ENCODE peak calls at places on chromosomes 4 and X, in four cellular contexts. O is mammary epithelial cell, Q is AG10803, N is colonic mucosa. J is an unnamed sample.

GRCh38 chr4:87366763-87367162 is 24.2 kb downstream of the HSD17B11 start:
- DNase-seq in O (no peak), N (no peak), Q (no peak), J (no peak)

GRCh38 chr4:6460876-6461275 is 11.5 kb downstream of the PPP2R2C start:
- DNase-seq in O (no peak), N (no peak), Q (no peak), J (no peak)

GRCh38 chr4:3010998-3011397 is 47.6 kb downstream of the GRK4 start:
- DNase-seq in Q (peak; percentile 89), O (peak; percentile 55), N (no peak), J (peak; percentile 39)

GRCh38 chrX:103554687-103555417 is 30.5 kb upstream of the TCEAL4 start:
- DNase-seq in Q (peak; percentile 36), N (peak; percentile 40), O (no peak), J (no peak)

GRCh38 chr4:575281-576141 is 584 bp downstream of the TMEM271 start:
- DNase-seq in N (no peak), Q (peak; percentile 47), O (peak; percentile 56), J (peak; percentile 76)

GRCh38 chr4:7147661-7148310 is 44.6 kb upstream of the SORCS2 start:
- DNase-seq in Q (no peak), N (no peak), O (no peak), J (no peak)

GRCh38 chr4:22573198-22573597 is 57.3 kb upstream of the ADGRA3 start:
- DNase-seq in N (peak; percentile 34), O (peak; percentile 1), Q (no peak), J (peak; percentile 24)

GRCh38 chr4:54513231-54513630 is 144.5 kb upstream of the KIT start:
- DNase-seq in Q (peak; percentile 95), N (no peak), O (peak; percentile 84), J (peak; percentile 85)

GRCh38 chr4:57163530-57164459 is 53.6 kb upstream of the IGFBP7 start:
- DNase-seq in Q (peak; percentile 68), N (peak; percentile 78), O (peak; percentile 74), J (peak; percentile 87)

GRCh38 chr4:183171484-183172267 is 72.6 kb downstream of the WWC2 start:
- DNase-seq in N (no peak), Q (no peak), O (no peak), J (no peak)

GRCh38 chr4:78545275-78546246 is 6.0 kb upstream of the ANXA3 start:
- DNase-seq in Q (peak; percentile 18), N (no peak), O (peak; percentile 69), J (peak; percentile 57)

GRCh38 chr4:183026701-183027100 is 72.4 kb upstream of the WWC2 start:
- DNase-seq in O (no peak), Q (no peak), N (no peak), J (no peak)

GRCh38 chr4:87804871-87805270 is 5.5 kb downstream of the IBSP start:
- DNase-seq in O (no peak), Q (no peak), N (no peak), J (no peak)

GRCh38 chr4:41196633-41197332 is 17.6 kb downstream of the APBB2 start:
- DNase-seq in Q (peak; percentile 84), O (no peak), N (no peak), J (no peak)

GRCh38 chr4:77040265-77040664 is 35.5 kb downstream of the CCNI start:
- DNase-seq in O (peak; percentile 60), Q (peak; percentile 65), N (no peak), J (peak; percentile 36)

GRCh38 chr4:92566284-92566683 is 262.5 kb downstream of the GRID2 start:
- DNase-seq in O (no peak), Q (no peak), N (no peak), J (peak; percentile 2)

GRCh38 chr4:184345573-184345922 is 127.9 kb upstream of the ENPP6 start:
- DNase-seq in Q (no peak), N (peak; percentile 32), O (no peak), J (no peak)

GRCh38 chr4:101419324-101420135 is 72.2 kb upstream of the PPP3CA start:
- DNase-seq in O (no peak), N (peak; percentile 59), Q (peak; percentile 29), J (peak; percentile 86)

GRCh38 chr4:145307120-145307519 is 126.7 kb upstream of the OTUD4 start:
- DNase-seq in N (no peak), O (no peak), Q (no peak), J (no peak)

GRCh38 chr4:145308598-145308997 is 128.2 kb upstream of the OTUD4 start:
- DNase-seq in Q (peak; percentile 43), N (no peak), O (no peak), J (no peak)

GRCh38 chr4:145302725-145303124 is 122.3 kb upstream of the OTUD4 start:
- DNase-seq in N (no peak), Q (no peak), O (no peak), J (no peak)

DNA sequence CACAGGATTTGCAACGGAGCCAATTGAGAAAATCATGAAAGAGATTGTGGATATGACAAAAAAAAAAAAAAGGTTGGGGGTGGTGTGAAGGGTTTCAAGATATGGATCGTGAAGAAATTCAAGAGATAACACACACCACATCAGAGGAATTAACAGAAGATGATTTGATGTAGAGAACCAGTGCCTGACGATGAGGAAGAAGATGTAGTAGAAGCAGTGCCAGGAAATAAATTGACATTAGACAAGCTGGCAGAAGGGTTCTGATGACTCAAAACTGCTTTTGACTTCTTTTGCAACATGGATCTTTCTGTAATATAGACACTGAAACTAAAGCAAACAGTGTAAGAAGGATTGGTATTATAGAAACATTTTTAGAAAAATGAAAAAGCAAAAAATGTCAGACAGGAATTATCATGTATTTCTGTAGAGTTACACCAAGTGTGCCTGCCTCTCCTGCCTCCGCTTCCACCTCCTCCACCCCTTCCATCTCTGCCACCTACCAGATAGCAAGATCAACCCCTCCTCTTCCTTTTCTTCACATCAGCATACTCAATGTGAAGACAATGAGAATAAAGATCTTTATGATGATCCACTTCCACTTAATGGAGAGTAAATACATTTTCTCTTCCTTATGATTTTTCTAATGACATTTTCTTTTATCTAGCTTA is 127.5 kb upstream of the OTUD4 start:
- DNase-seq in O (no peak), N (no peak), Q (no peak), J (no peak)
- TF ChIP-seq CTCF in O (no peak), N (no peak), Q (no peak), J (no peak)

DNA sequence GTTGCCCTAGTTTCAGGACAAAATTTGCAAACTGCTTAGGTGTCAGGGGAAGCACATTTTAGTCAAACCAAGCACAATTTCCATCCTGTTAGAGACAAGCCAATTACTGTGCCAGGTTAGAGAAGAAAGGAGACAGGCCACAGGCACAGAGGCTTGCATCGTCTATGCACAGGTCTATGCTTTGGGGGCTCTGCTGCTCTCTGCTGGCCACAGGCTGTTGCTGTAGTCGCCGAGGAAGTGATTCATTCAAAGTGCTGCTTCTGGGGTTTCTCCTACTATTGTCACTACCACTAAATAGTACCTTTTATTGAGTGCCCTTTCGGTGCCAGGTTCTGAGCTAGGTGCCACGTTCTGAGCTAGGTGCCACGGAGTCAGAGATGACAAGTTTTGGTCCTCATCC is 45.5 kb downstream of the VGLL1 start:
- DNase-seq in O (peak; percentile 37), Q (peak; percentile 32), N (peak; percentile 41), J (peak; percentile 61)
- H3K4me3 ChIP-seq in O (no peak overlapping the region), Q (no peak overlapping the region), N (no peak overlapping the region), J (no peak overlapping the region)

DNA sequence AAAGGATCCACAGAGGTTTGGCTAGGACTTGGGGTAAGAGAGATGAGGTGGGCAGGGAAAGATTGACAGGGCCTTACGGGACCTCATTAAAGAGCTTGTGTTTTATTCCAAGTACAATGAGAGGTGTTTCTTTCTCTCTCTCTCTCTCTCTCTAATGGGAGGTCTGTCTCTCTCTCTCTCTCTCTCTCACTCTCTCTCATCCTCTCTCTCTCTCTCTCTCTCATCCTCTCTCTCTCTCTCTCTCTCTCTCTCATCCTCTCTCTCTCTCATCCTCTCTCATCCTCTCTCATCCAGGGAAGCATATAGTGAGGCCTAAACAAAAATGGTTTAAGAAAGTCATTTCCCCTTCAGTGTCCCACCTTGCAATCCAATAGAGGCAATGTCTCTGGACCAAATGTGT is 5.4 kb downstream of the JADE3 start:
- DNase-seq in N (no peak), Q (no peak), O (no peak), J (no peak)
- TF ChIP-seq CTCF in N (no peak), Q (no peak), O (no peak), J (no peak)

DNA sequence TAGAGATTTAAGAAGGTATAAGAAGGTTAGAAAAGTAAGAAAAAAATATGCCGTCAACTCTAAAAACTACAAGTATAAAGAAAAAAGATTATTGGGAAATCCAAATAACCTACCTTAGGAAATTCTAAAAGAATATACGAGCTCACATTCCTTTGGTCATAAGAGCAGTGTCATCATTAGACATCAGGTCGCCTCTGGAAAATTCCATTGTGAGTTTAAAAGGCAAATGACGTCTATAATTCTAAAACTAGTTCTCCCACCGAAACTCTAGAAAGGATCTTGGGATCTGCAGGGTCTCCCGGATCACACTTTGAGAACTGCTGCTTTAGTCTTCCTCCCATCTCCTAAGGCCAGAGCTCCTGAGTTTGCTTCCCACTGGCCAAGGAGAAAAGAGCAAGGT is 518 bp upstream of the SAT1 start:
- DNase-seq in N (no peak), O (no peak), Q (no peak), J (peak; percentile 47)
- H3K4me3 ChIP-seq in N (no peak overlapping the region), O (no peak overlapping the region), Q (no peak overlapping the region), J (peak overlapping the region; percentile 24)

DNA sequence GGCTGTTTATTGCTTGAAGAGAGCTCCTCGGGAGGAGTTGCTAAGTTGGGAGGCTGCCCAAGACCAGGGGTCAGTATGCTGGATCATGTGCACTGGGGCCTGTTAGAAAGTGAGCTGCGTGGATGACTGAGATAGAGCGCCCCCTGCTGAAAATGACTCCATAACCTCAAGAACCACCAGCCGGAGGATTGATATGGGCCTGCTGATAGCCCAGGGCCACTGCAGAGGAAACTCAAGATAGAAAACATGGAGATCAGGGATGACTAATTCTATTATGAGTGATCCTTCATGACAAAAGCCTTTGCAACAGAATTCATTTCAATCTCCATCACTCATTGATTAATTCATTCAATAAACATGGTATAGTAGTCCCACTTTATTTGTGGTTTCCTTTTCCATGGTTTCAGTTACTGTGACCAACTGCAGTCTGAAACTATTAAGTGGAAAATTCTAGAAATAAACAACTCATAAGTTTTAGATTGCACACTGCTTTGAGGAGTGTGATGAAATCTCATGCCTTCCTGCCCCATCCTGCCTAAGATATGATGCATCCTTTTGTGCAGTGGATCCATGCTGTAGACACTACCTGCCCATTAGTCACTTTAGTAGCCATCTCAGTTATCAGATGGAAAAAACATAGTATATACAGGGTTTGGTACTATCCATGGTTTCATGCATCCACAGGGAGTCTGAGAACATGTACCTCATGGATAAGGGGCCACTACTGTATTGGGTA is 126.7 kb upstream of the MBNL3 start:
- DNase-seq in Q (peak; percentile 15), O (peak; percentile 37), N (peak; percentile 53), J (peak; percentile 53)
- TF ChIP-seq CTCF in Q (peak; percentile 34), O (peak; percentile 29), N (peak; percentile 24), J (peak; percentile 42)

DNA sequence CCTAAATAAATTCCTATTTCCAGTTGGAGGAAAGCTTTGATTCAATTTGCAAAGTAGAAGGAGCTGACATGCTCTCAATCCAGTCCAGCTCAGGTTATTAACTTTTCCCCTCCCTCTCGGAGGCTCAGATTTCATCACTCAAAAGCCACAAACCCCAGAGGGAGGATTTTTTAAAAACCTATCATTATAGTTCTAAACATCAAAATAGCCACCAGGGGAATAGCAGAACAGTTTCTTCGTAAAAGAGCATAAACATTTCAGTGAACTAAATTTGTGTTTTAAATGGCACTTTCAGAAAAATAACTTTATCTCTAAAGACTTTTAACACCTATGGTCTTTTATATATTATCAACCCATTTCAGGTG is 8.8 kb downstream of the GPRIN3 start:
- DNase-seq in Q (peak; percentile 26), N (no peak), O (peak; percentile 28), J (peak; percentile 41)
- H3K4me3 ChIP-seq in Q (no peak overlapping the region), N (no peak overlapping the region), O (peak overlapping the region; percentile 25), J (peak overlapping the region; percentile 31)

GRCh38 chrX:153924149-153924861 is 1.8 kb downstream of the ARHGAP4 start:
- DNase-seq in N (no peak), O (peak; percentile 10), Q (peak; percentile 49), J (peak; percentile 64)
- TF ChIP-seq CTCF in N (no peak), O (no peak), Q (no peak), J (peak; percentile 21)